ENCODE peak calls at places on chromosomes 2 and 18, in eight cellular contexts. One of them, this sample, is unnamed.

GRCh38 chr2:27095745-27096651 is 9.4 kb downstream of the KHK start:
- DNase-seq in hepatocyte: peak
- DNase-seq in mammary epithelial cell: peak
- DNase-seq in pancreas: peak
- DNase-seq in cardiac fibroblast: peak
- DNase-seq in GM12864: no peak
- DNase-seq in vagina: no peak
- DNase-seq in astrocyte of the cerebellum: no peak
- DNase-seq in this sample: peak

GRCh38 chr2:33011941-33012340 is 65.2 kb downstream of the LTBP1 start:
- DNase-seq in GM12864: no peak
- DNase-seq in cardiac fibroblast: no peak
- DNase-seq in pancreas: no peak
- DNase-seq in astrocyte of the cerebellum: no peak
- DNase-seq in hepatocyte: no peak
- DNase-seq in vagina: no peak
- DNase-seq in mammary epithelial cell: no peak
- DNase-seq in this sample: peak

GRCh38 chr2:208329485-208329884 is 63.4 kb downstream of the PIKFYVE start:
- DNase-seq in vagina: no peak
- DNase-seq in cardiac fibroblast: no peak
- DNase-seq in pancreas: no peak
- DNase-seq in mammary epithelial cell: peak
- DNase-seq in GM12864: no peak
- DNase-seq in astrocyte of the cerebellum: no peak
- DNase-seq in hepatocyte: no peak
- DNase-seq in this sample: no peak

GRCh38 chr2:62455957-62456692 is 49.9 kb downstream of the TMEM17 start:
- DNase-seq in pancreas: no peak
- DNase-seq in vagina: no peak
- DNase-seq in mammary epithelial cell: no peak
- DNase-seq in astrocyte of the cerebellum: no peak
- DNase-seq in GM12864: no peak
- DNase-seq in cardiac fibroblast: no peak
- DNase-seq in hepatocyte: no peak
- DNase-seq in this sample: no peak

GRCh38 chr2:72822794-72823193 is 3.0 kb downstream of the EXOC6B start:
- DNase-seq in cardiac fibroblast: no peak
- DNase-seq in pancreas: no peak
- DNase-seq in astrocyte of the cerebellum: no peak
- DNase-seq in mammary epithelial cell: peak
- DNase-seq in hepatocyte: no peak
- DNase-seq in GM12864: no peak
- DNase-seq in vagina: no peak
- DNase-seq in this sample: no peak

GRCh38 chr2:104844813-104845551 is 8.9 kb upstream of the POU3F3 start:
- DNase-seq in pancreas: no peak
- DNase-seq in vagina: no peak
- DNase-seq in mammary epithelial cell: no peak
- DNase-seq in GM12864: no peak
- DNase-seq in astrocyte of the cerebellum: no peak
- DNase-seq in hepatocyte: no peak
- DNase-seq in cardiac fibroblast: no peak
- DNase-seq in this sample: no peak

GRCh38 chr2:230896346-230897115 is 28.5 kb downstream of the GPR55 start:
- DNase-seq in vagina: peak
- DNase-seq in GM12864: no peak
- DNase-seq in cardiac fibroblast: no peak
- DNase-seq in pancreas: no peak
- DNase-seq in mammary epithelial cell: no peak
- DNase-seq in hepatocyte: peak
- DNase-seq in astrocyte of the cerebellum: no peak
- DNase-seq in this sample: no peak

GRCh38 chr2:174485763-174486613 is 841 bp downstream of the GPR155 start:
- DNase-seq in mammary epithelial cell: peak
- DNase-seq in hepatocyte: peak
- DNase-seq in GM12864: no peak
- DNase-seq in vagina: no peak
- DNase-seq in pancreas: peak
- DNase-seq in cardiac fibroblast: peak
- DNase-seq in astrocyte of the cerebellum: no peak
- DNase-seq in this sample: peak

GRCh38 chr2:19488009-19488691 is 129.7 kb upstream of the OSR1 start:
- DNase-seq in astrocyte of the cerebellum: no peak
- DNase-seq in hepatocyte: no peak
- DNase-seq in vagina: no peak
- DNase-seq in GM12864: peak
- DNase-seq in pancreas: no peak
- DNase-seq in cardiac fibroblast: peak
- DNase-seq in mammary epithelial cell: peak
- DNase-seq in this sample: peak

GRCh38 chr2:65128297-65129190 is 1.4 kb downstream of the RAB1A start:
- DNase-seq in cardiac fibroblast: peak
- DNase-seq in hepatocyte: peak
- DNase-seq in mammary epithelial cell: peak
- DNase-seq in pancreas: peak
- DNase-seq in GM12864: no peak
- DNase-seq in astrocyte of the cerebellum: peak
- DNase-seq in vagina: no peak
- DNase-seq in this sample: peak

GRCh38 chr2:8674420-8675009 is 7.3 kb upstream of the ID2 start:
- DNase-seq in GM12864: no peak
- DNase-seq in cardiac fibroblast: no peak
- DNase-seq in astrocyte of the cerebellum: no peak
- DNase-seq in mammary epithelial cell: no peak
- DNase-seq in vagina: no peak
- DNase-seq in hepatocyte: no peak
- DNase-seq in pancreas: no peak
- DNase-seq in this sample: no peak

GRCh38 chr2:133511679-133512078 is 56.6 kb downstream of the NCKAP5 start:
- DNase-seq in vagina: no peak
- DNase-seq in GM12864: no peak
- DNase-seq in astrocyte of the cerebellum: no peak
- DNase-seq in hepatocyte: no peak
- DNase-seq in cardiac fibroblast: no peak
- DNase-seq in mammary epithelial cell: no peak
- DNase-seq in pancreas: no peak
- DNase-seq in this sample: no peak

GRCh38 chr2:118914721-118915453 is 27.1 kb upstream of the MARCO start:
- DNase-seq in cardiac fibroblast: no peak
- DNase-seq in mammary epithelial cell: no peak
- DNase-seq in vagina: peak
- DNase-seq in astrocyte of the cerebellum: no peak
- DNase-seq in hepatocyte: no peak
- DNase-seq in GM12864: no peak
- DNase-seq in pancreas: no peak
- DNase-seq in this sample: no peak

GRCh38 chr2:6917071-6917760 is at the start of gene RNF144A:
- DNase-seq in vagina: no peak
- DNase-seq in pancreas: peak
- DNase-seq in GM12864: no peak
- DNase-seq in hepatocyte: peak
- DNase-seq in mammary epithelial cell: peak
- DNase-seq in cardiac fibroblast: peak
- DNase-seq in astrocyte of the cerebellum: no peak
- DNase-seq in this sample: peak

GRCh38 chr18:58239879-58240278 is 195.9 kb downstream of the NEDD4L start:
- DNase-seq in pancreas: no peak
- DNase-seq in astrocyte of the cerebellum: no peak
- DNase-seq in cardiac fibroblast: no peak
- DNase-seq in GM12864: no peak
- DNase-seq in vagina: no peak
- DNase-seq in mammary epithelial cell: peak
- DNase-seq in hepatocyte: no peak
- DNase-seq in this sample: no peak

GRCh38 chr2:174967086-174967485 is 38.1 kb downstream of the CHN1 start:
- DNase-seq in pancreas: no peak
- DNase-seq in mammary epithelial cell: no peak
- DNase-seq in cardiac fibroblast: no peak
- DNase-seq in GM12864: no peak
- DNase-seq in vagina: no peak
- DNase-seq in astrocyte of the cerebellum: no peak
- DNase-seq in hepatocyte: no peak
- DNase-seq in this sample: no peak

GRCh38 chr2:39994151-39994550 is 215.1 kb upstream of the THUMPD2 start:
- DNase-seq in cardiac fibroblast: peak
- DNase-seq in pancreas: no peak
- DNase-seq in vagina: no peak
- DNase-seq in GM12864: no peak
- DNase-seq in mammary epithelial cell: peak
- DNase-seq in astrocyte of the cerebellum: peak
- DNase-seq in hepatocyte: no peak
- DNase-seq in this sample: peak

GRCh38 chr2:40546792-40547191 is 94.9 kb upstream of the SLC8A1 start:
- DNase-seq in mammary epithelial cell: no peak
- DNase-seq in astrocyte of the cerebellum: no peak
- DNase-seq in hepatocyte: no peak
- DNase-seq in pancreas: no peak
- DNase-seq in vagina: no peak
- DNase-seq in cardiac fibroblast: no peak
- DNase-seq in GM12864: no peak
- DNase-seq in this sample: no peak

GRCh38 chr2:51953931-51954330 is 922.0 kb upstream of the NRXN1 start:
- DNase-seq in hepatocyte: no peak
- DNase-seq in vagina: no peak
- DNase-seq in pancreas: no peak
- DNase-seq in GM12864: no peak
- DNase-seq in cardiac fibroblast: peak
- DNase-seq in mammary epithelial cell: no peak
- DNase-seq in astrocyte of the cerebellum: peak
- DNase-seq in this sample: peak

GRCh38 chr18:76892832-76893231 is 70.5 kb downstream of the ZNF236 start:
- DNase-seq in pancreas: no peak
- DNase-seq in cardiac fibroblast: no peak
- DNase-seq in mammary epithelial cell: no peak
- DNase-seq in GM12864: no peak
- DNase-seq in astrocyte of the cerebellum: no peak
- DNase-seq in hepatocyte: no peak
- DNase-seq in vagina: no peak
- DNase-seq in this sample: no peak

GRCh38 chr2:42068571-42069178 is 20.9 kb downstream of the PKDCC start:
- DNase-seq in pancreas: no peak
- DNase-seq in cardiac fibroblast: no peak
- DNase-seq in astrocyte of the cerebellum: no peak
- DNase-seq in hepatocyte: no peak
- DNase-seq in vagina: no peak
- DNase-seq in GM12864: no peak
- DNase-seq in mammary epithelial cell: no peak
- DNase-seq in this sample: no peak

DNA sequence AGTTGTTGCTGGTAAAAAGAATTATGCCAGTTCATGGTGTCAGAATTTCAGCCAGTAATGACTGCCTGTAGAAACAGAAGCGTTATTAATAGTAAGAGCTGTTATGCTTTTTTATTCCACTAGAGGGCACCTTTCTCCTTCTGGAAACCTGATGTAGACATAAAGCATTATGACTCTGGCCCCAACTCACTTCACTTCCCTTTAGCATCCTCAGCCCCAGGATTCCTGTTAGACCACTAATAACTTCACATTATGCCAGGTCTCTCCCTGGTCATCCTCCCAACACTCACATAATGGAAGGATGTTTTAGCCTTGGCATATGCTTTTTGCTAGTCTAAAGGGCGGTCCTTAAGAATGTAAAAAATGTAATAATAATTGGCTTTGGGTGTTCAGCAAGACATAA is 34.9 kb downstream of the C18orf54 start:
- DNase-seq in hepatocyte: peak
- DNase-seq in cardiac fibroblast: peak
- DNase-seq in mammary epithelial cell: peak
- DNase-seq in GM12864: peak
- DNase-seq in pancreas: no peak
- DNase-seq in vagina: no peak
- DNase-seq in astrocyte of the cerebellum: peak
- DNase-seq in this sample: peak
- TF ChIP-seq CTCF in hepatocyte: peak
- TF ChIP-seq CTCF in cardiac fibroblast: peak
- TF ChIP-seq CTCF in mammary epithelial cell: peak
- TF ChIP-seq CTCF in GM12864: peak
- TF ChIP-seq CTCF in pancreas: peak
- TF ChIP-seq CTCF in vagina: no peak
- TF ChIP-seq CTCF in astrocyte of the cerebellum: peak
- TF ChIP-seq CTCF in this sample: peak

GRCh38 chr2:237922641-237923361 is 44.0 kb upstream of the UBE2F start:
- DNase-seq in mammary epithelial cell: peak
- DNase-seq in vagina: no peak
- DNase-seq in astrocyte of the cerebellum: no peak
- DNase-seq in pancreas: peak
- DNase-seq in GM12864: no peak
- DNase-seq in cardiac fibroblast: no peak
- DNase-seq in hepatocyte: peak
- DNase-seq in this sample: no peak

GRCh38 chr2:237921967-237922492 is 44.8 kb upstream of the UBE2F start:
- DNase-seq in mammary epithelial cell: no peak
- DNase-seq in hepatocyte: no peak
- DNase-seq in vagina: no peak
- DNase-seq in astrocyte of the cerebellum: no peak
- DNase-seq in GM12864: no peak
- DNase-seq in pancreas: no peak
- DNase-seq in cardiac fibroblast: no peak
- DNase-seq in this sample: no peak

GRCh38 chr2:237920673-237921072 is 46.1 kb upstream of the UBE2F start:
- DNase-seq in cardiac fibroblast: no peak
- DNase-seq in mammary epithelial cell: no peak
- DNase-seq in GM12864: no peak
- DNase-seq in hepatocyte: no peak
- DNase-seq in pancreas: no peak
- DNase-seq in vagina: no peak
- DNase-seq in astrocyte of the cerebellum: no peak
- DNase-seq in this sample: peak

GRCh38 chr2:237924164-237924534 is 42.7 kb upstream of the UBE2F start:
- DNase-seq in cardiac fibroblast: no peak
- DNase-seq in pancreas: no peak
- DNase-seq in GM12864: no peak
- DNase-seq in vagina: no peak
- DNase-seq in mammary epithelial cell: no peak
- DNase-seq in astrocyte of the cerebellum: no peak
- DNase-seq in hepatocyte: no peak
- DNase-seq in this sample: no peak

GRCh38 chr2:237923507-237924163 is 43.2 kb upstream of the UBE2F start:
- DNase-seq in pancreas: peak
- DNase-seq in astrocyte of the cerebellum: no peak
- DNase-seq in cardiac fibroblast: peak
- DNase-seq in hepatocyte: peak
- DNase-seq in mammary epithelial cell: peak
- DNase-seq in GM12864: no peak
- DNase-seq in vagina: no peak
- DNase-seq in this sample: peak
- H3K4me3 ChIP-seq in pancreas: peak
- H3K4me3 ChIP-seq in astrocyte of the cerebellum: no peak
- H3K4me3 ChIP-seq in cardiac fibroblast: peak
- H3K4me3 ChIP-seq in hepatocyte: no peak
- H3K4me3 ChIP-seq in mammary epithelial cell: no peak
- H3K4me3 ChIP-seq in GM12864: no peak
- H3K4me3 ChIP-seq in vagina: peak
- H3K4me3 ChIP-seq in this sample: peak

GRCh38 chr2:223232896-223233295 is 180.9 kb downstream of the KCNE4 start:
- DNase-seq in mammary epithelial cell: no peak
- DNase-seq in GM12864: no peak
- DNase-seq in hepatocyte: no peak
- DNase-seq in vagina: no peak
- DNase-seq in pancreas: no peak
- DNase-seq in cardiac fibroblast: no peak
- DNase-seq in astrocyte of the cerebellum: no peak
- DNase-seq in this sample: no peak
- TF ChIP-seq CTCF in mammary epithelial cell: no peak
- TF ChIP-seq CTCF in GM12864: no peak
- TF ChIP-seq CTCF in hepatocyte: no peak
- TF ChIP-seq CTCF in vagina: no peak
- TF ChIP-seq CTCF in pancreas: no peak
- TF ChIP-seq CTCF in cardiac fibroblast: no peak
- TF ChIP-seq CTCF in astrocyte of the cerebellum: no peak
- TF ChIP-seq CTCF in this sample: no peak

GRCh38 chr2:26043862-26044736 is 10.2 kb downstream of the RAB10 start:
- DNase-seq in vagina: no peak
- DNase-seq in pancreas: no peak
- DNase-seq in mammary epithelial cell: peak
- DNase-seq in astrocyte of the cerebellum: no peak
- DNase-seq in GM12864: no peak
- DNase-seq in hepatocyte: peak
- DNase-seq in cardiac fibroblast: peak
- DNase-seq in this sample: peak
- H3K4me3 ChIP-seq in vagina: no peak
- H3K4me3 ChIP-seq in pancreas: no peak
- H3K4me3 ChIP-seq in mammary epithelial cell: peak
- H3K4me3 ChIP-seq in astrocyte of the cerebellum: no peak
- H3K4me3 ChIP-seq in GM12864: no peak
- H3K4me3 ChIP-seq in hepatocyte: no peak
- H3K4me3 ChIP-seq in cardiac fibroblast: no peak
- H3K4me3 ChIP-seq in this sample: no peak

This sample was measured in choroid plexus epithelial cell.